ENCODE peak calls at places on chromosomes 16 and 17, in eight cellular contexts. D, C, B, A, J, X, L and V are unnamed samples.
A peak's percentile ranks its signal among the peaks of the same experiment; 100 is the strongest.

GRCh38 chr16:11668590-11669379 is 530 bp downstream of the SNN start:
- DNase-seq in L (no peak), D (no peak), A (no peak), J (no peak), C (no peak), X (no peak), B (no peak), V (no peak)

GRCh38 chr17:16301963-16302855 is 51.1 kb downstream of the CENPV start:
- DNase-seq in C (no peak), B (no peak), D (no peak), A (no peak), X (no peak), L (no peak), J (no peak), V (no peak)

GRCh38 chr17:56912105-56912999 is 1.5 kb downstream of the TRIM25 start:
- DNase-seq in B (no peak), X (peak; percentile 88), C (no peak), L (peak; percentile 40), A (no peak), J (no peak), D (no peak), V (no peak)

GRCh38 chr17:50939542-50939794 is 73.3 kb upstream of the TOB1 start:
- DNase-seq in A (no peak), J (no peak), C (no peak), D (no peak), X (no peak), B (no peak), L (no peak), V (no peak)

GRCh38 chr16:25023541-25023940 is 8.4 kb upstream of the ARHGAP17 start:
- DNase-seq in C (no peak), B (no peak), A (no peak), X (no peak), J (no peak), L (no peak), D (no peak), V (peak; percentile 55)

GRCh38 chr16:25011891-25012499 is 3.2 kb downstream of the ARHGAP17 start:
- DNase-seq in B (no peak), D (no peak), J (no peak), L (no peak), A (no peak), C (no peak), X (no peak), V (no peak)

GRCh38 chr17:28643979-28644781 is 778 bp downstream of the BLTP2 start:
- DNase-seq in J (peak; percentile 30), D (peak; percentile 68), B (peak; percentile 71), A (no peak), C (peak; percentile 38), X (peak; percentile 69), L (peak; percentile 74), V (peak; percentile 42)

GRCh38 chr16:90016339-90016950 is 2.8 kb downstream of the DBNDD1 start:
- DNase-seq in A (no peak), J (no peak), D (no peak), B (no peak), C (no peak), L (no peak), X (no peak), V (no peak)

GRCh38 chr16:87570938-87571867 is 31.1 kb upstream of the JPH3 start:
- DNase-seq in A (no peak), J (no peak), L (peak; percentile 91), X (no peak), D (peak; percentile 64), B (peak; percentile 63), C (peak; percentile 44), V (no peak)

GRCh38 chr17:21294321-21295035 is 10.0 kb downstream of the MAP2K3 start:
- DNase-seq in C (no peak), D (no peak), L (no peak), J (no peak), X (no peak), A (no peak), B (no peak), V (peak; percentile 6)

GRCh38 chr16:88770459-88771293 is 14.3 kb downstream of the PIEZO1 start:
- DNase-seq in C (no peak), L (no peak), D (peak; percentile 71), A (no peak), X (peak; percentile 94), B (peak; percentile 87), J (no peak), V (peak; percentile 98)

GRCh38 chr16:84643180-84643583 is 5.1 kb upstream of the KLHL36 start:
- DNase-seq in C (peak; percentile 73), B (peak; percentile 59), J (no peak), X (peak; percentile 95), L (peak; percentile 93), D (peak; percentile 44), A (no peak), V (peak; percentile 73)

GRCh38 chr16:66940236-66940635 is 4.9 kb downstream of the CES2 start:
- DNase-seq in B (no peak), A (no peak), J (no peak), L (no peak), X (no peak), D (no peak), C (no peak), V (no peak)